ENCODE peak calls at places on chromosomes 6 and 20, in four cellular contexts. Y is EL, A is left colon, N is NCI-H510A treated with DMSO at 0.1 percent for 48 hours. X is an unnamed sample.

GRCh38 chr6:158086054-158086705 is 81.9 kb downstream of the SERAC1 start:
- DNase-seq in Y (peak), A (no peak), N (no peak), X (no peak)

GRCh38 chr6:28004350-28005123 is 47.5 kb downstream of the OR2B6 start:
- DNase-seq in Y (no peak), A (no peak), N (no peak), X (no peak)

GRCh38 chr6:113697642-113698410 is 159.3 kb upstream of the MARCKS start:
- DNase-seq in Y (peak), A (no peak), N (no peak), X (no peak)

GRCh38 chr6:84119277-84119676 is 85.7 kb downstream of the MRAP2 start:
- DNase-seq in Y (no peak), A (no peak), N (no peak), X (no peak)

GRCh38 chr6:154139894-154140293 is 100.9 kb downstream of the OPRM1 start:
- DNase-seq in Y (no peak), A (no peak), N (no peak), X (no peak)

GRCh38 chr6:12459945-12460800 is 170.0 kb downstream of the EDN1 start:
- DNase-seq in Y (no peak), A (no peak), N (no peak), X (no peak)

GRCh38 chr20:38961530-38962043 is 557 bp upstream of the DHX35 start:
- DNase-seq in Y (no peak), A (no peak), N (peak), X (no peak)

GRCh38 chr20:54251093-54251492 is 43.2 kb downstream of the PFDN4 start:
- DNase-seq in Y (no peak), A (no peak), N (no peak), X (no peak)

GRCh38 chr6:145332001-145332400 is 403.3 kb downstream of the EPM2A start:
- DNase-seq in Y (peak), A (no peak), N (no peak), X (no peak)

GRCh38 chr6:40573221-40573620 is 13.9 kb downstream of the LRFN2 start:
- DNase-seq in Y (no peak), A (no peak), N (no peak), X (no peak)

GRCh38 chr6:26125015-26125690 is 37.9 kb downstream of the HFE start:
- DNase-seq in Y (no peak), A (peak), N (peak), X (peak)

GRCh38 chr6:111418971-111419693 is 63.9 kb downstream of the REV3L start:
- DNase-seq in Y (peak), A (no peak), N (no peak), X (no peak)

GRCh38 chr6:89239338-89239737 is 22.2 kb upstream of the GABRR1 start:
- DNase-seq in Y (no peak), A (peak), N (no peak), X (no peak)

GRCh38 chr6:111551521-111552231 is 54.0 kb downstream of the TRAF3IP2 start:
- DNase-seq in Y (peak), A (peak), N (no peak), X (peak)

GRCh38 chr6:136014454-136015421 is 163.2 kb downstream of the PDE7B start:
- DNase-seq in Y (peak), A (no peak), N (no peak), X (no peak)

GRCh38 chr6:149060985-149061760 is 256.3 kb upstream of the TAB2 start:
- DNase-seq in Y (peak), A (peak), N (peak), X (peak)

GRCh38 chr20:24580855-24581254 is 111.4 kb downstream of the SYNDIG1 start:
- DNase-seq in Y (no peak), A (no peak), N (no peak), X (no peak)

GRCh38 chr20:42338274-42339172 is 720.3 kb upstream of the CHD6 start:
- DNase-seq in Y (no peak), A (no peak), N (no peak), X (no peak)